ENCODE peak calls at places on chromosomes 5 and 9, in five cellular contexts. One of them, this sample, is unnamed.
A peak's percentile ranks its signal among the peaks of the same experiment; 100 is the strongest.

GRCh38 chr5:148682283-148683026 is 28.1 kb upstream of the HTR4 start:
- DNase-seq in IMR-90: no peak
- DNase-seq in heart right ventricle: no peak
- DNase-seq in WERI-Rb-1: no peak
- DNase-seq in stomach: no peak
- DNase-seq in this sample: no peak

GRCh38 chr5:127705120-127705892 is 2.1 kb downstream of the CCDC192 start:
- DNase-seq in IMR-90: peak; percentile 86
- DNase-seq in heart right ventricle: peak; percentile 23
- DNase-seq in WERI-Rb-1: no peak
- DNase-seq in stomach: no peak
- DNase-seq in this sample: no peak

GRCh38 chr5:24783596-24783995 is 138.8 kb upstream of the CDH10 start:
- DNase-seq in IMR-90: no peak
- DNase-seq in heart right ventricle: no peak
- DNase-seq in WERI-Rb-1: no peak
- DNase-seq in stomach: no peak
- DNase-seq in this sample: no peak

GRCh38 chr9:93028448-93029006 is 30.0 kb upstream of the SUSD3 start:
- DNase-seq in IMR-90: no peak
- DNase-seq in heart right ventricle: no peak
- DNase-seq in WERI-Rb-1: no peak
- DNase-seq in stomach: no peak
- DNase-seq in this sample: no peak

GRCh38 chr5:119453045-119453383 is 717 bp downstream of the HSD17B4 start:
- DNase-seq in IMR-90: peak; percentile 38
- DNase-seq in heart right ventricle: no peak
- DNase-seq in WERI-Rb-1: peak; percentile 13
- DNase-seq in stomach: peak; percentile 56
- DNase-seq in this sample: no peak

GRCh38 chr5:126182901-126183695 is 240.1 kb upstream of the GRAMD2B start:
- DNase-seq in IMR-90: no peak
- DNase-seq in heart right ventricle: no peak
- DNase-seq in WERI-Rb-1: no peak
- DNase-seq in stomach: no peak
- DNase-seq in this sample: no peak

GRCh38 chr5:1789838-1790462 is 9.7 kb downstream of the MRPL36 start:
- DNase-seq in IMR-90: peak; percentile 96
- DNase-seq in heart right ventricle: peak; percentile 32
- DNase-seq in WERI-Rb-1: no peak
- DNase-seq in stomach: no peak
- DNase-seq in this sample: no peak

GRCh38 chr5:134600600-134600999 is 32.0 kb downstream of the SAR1B start:
- DNase-seq in IMR-90: peak; percentile 86
- DNase-seq in heart right ventricle: no peak
- DNase-seq in WERI-Rb-1: no peak
- DNase-seq in stomach: no peak
- DNase-seq in this sample: no peak

GRCh38 chr5:97231025-97231636 is 48.1 kb upstream of the RIOK2 start:
- DNase-seq in IMR-90: peak; percentile 86
- DNase-seq in heart right ventricle: peak; percentile 56
- DNase-seq in WERI-Rb-1: peak; percentile 37
- DNase-seq in stomach: no peak
- DNase-seq in this sample: peak; percentile 50

GRCh38 chr9:123609844-123610243 is 253.8 kb downstream of the CRB2 start:
- DNase-seq in IMR-90: no peak
- DNase-seq in heart right ventricle: no peak
- DNase-seq in WERI-Rb-1: no peak
- DNase-seq in stomach: no peak
- DNase-seq in this sample: no peak

GRCh38 chr5:43926923-43927322 is 323.9 kb downstream of the NNT start:
- DNase-seq in IMR-90: no peak
- DNase-seq in heart right ventricle: no peak
- DNase-seq in WERI-Rb-1: no peak
- DNase-seq in stomach: no peak
- DNase-seq in this sample: no peak

GRCh38 chr5:80867233-80867632 is 92.9 kb upstream of the RASGRF2 start:
- DNase-seq in IMR-90: peak; percentile 13
- DNase-seq in heart right ventricle: no peak
- DNase-seq in WERI-Rb-1: no peak
- DNase-seq in stomach: no peak
- DNase-seq in this sample: no peak

GRCh38 chr5:52867809-52868208 is 80.1 kb downstream of the ITGA1 start:
- DNase-seq in IMR-90: peak; percentile 65
- DNase-seq in heart right ventricle: no peak
- DNase-seq in WERI-Rb-1: no peak
- DNase-seq in stomach: no peak
- DNase-seq in this sample: no peak

GRCh38 chr9:26801772-26802171 is 90.8 kb downstream of the CAAP1 start:
- DNase-seq in IMR-90: no peak
- DNase-seq in heart right ventricle: no peak
- DNase-seq in WERI-Rb-1: no peak
- DNase-seq in stomach: no peak
- DNase-seq in this sample: no peak

GRCh38 chr5:178740926-178741325 is 10.5 kb upstream of the ZNF354A start:
- DNase-seq in IMR-90: no peak
- DNase-seq in heart right ventricle: no peak
- DNase-seq in WERI-Rb-1: no peak
- DNase-seq in stomach: no peak
- DNase-seq in this sample: no peak
- H3K27ac ChIP-seq in IMR-90: no peak overlapping the region
- H3K27ac ChIP-seq in heart right ventricle: no peak overlapping the region
- H3K27ac ChIP-seq in WERI-Rb-1: no peak overlapping the region
- H3K27ac ChIP-seq in stomach: no peak overlapping the region
- H3K27ac ChIP-seq in this sample: no peak overlapping the region

DNA sequence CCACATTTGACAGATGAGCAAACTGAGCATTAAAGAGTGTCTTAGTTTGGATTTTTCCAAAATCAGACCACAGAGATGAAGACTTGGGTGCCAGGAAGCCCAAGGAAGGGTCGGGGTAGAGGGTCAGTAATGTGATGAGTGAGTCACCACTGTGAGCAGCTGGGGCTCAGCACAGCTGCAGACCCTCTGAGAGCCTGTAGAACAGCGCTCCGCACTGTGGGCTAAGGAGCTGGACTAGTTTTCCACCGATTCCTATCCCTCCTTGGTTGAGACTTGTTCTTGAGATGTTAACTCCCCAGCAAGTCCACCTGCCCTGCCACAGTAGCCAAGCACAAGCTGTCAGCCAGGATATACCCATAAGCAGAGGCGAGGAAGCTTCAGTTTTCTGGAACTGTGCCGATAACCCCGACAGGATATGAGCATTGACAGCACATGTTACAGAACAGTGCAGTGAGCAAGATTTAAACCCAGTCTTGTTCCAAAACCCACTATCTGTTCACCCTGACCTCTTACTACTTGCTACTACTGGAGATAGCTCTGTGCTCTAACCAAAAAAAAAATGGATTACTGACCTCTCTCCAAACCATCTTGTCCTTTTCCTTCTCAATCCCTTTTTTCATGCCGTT is 31.8 kb downstream of the EGFLAM start:
- DNase-seq in IMR-90: no peak
- DNase-seq in heart right ventricle: no peak
- DNase-seq in WERI-Rb-1: no peak
- DNase-seq in stomach: no peak
- DNase-seq in this sample: no peak
- H3K4me3 ChIP-seq in IMR-90: no peak overlapping the region
- H3K4me3 ChIP-seq in heart right ventricle: no peak overlapping the region
- H3K4me3 ChIP-seq in WERI-Rb-1: no peak overlapping the region
- H3K4me3 ChIP-seq in stomach: no peak overlapping the region
- H3K4me3 ChIP-seq in this sample: no peak overlapping the region

GRCh38 chr9:784202-784601 is 57.3 kb upstream of the DMRT1 start:
- DNase-seq in IMR-90: peak; percentile 52
- DNase-seq in heart right ventricle: no peak
- DNase-seq in WERI-Rb-1: no peak
- DNase-seq in stomach: no peak
- DNase-seq in this sample: no peak
- TF ChIP-seq CTCF in IMR-90: no peak
- TF ChIP-seq CTCF in heart right ventricle: no peak
- TF ChIP-seq CTCF in WERI-Rb-1: no peak
- TF ChIP-seq CTCF in stomach: no peak
- TF ChIP-seq CTCF in this sample: no peak

GRCh38 chr9:19379283-19379682 is 753 bp downstream of the RPS6 start:
- DNase-seq in IMR-90: no peak
- DNase-seq in heart right ventricle: no peak
- DNase-seq in WERI-Rb-1: no peak
- DNase-seq in stomach: no peak
- DNase-seq in this sample: no peak

GRCh38 chr9:19379697-19380046 is 364 bp downstream of the RPS6 start:
- DNase-seq in IMR-90: peak; percentile 16
- DNase-seq in heart right ventricle: peak; percentile 37
- DNase-seq in WERI-Rb-1: no peak
- DNase-seq in stomach: no peak
- DNase-seq in this sample: no peak

GRCh38 chr9:19378154-19378553 is 1.9 kb downstream of the RPS6 start:
- DNase-seq in IMR-90: no peak
- DNase-seq in heart right ventricle: no peak
- DNase-seq in WERI-Rb-1: no peak
- DNase-seq in stomach: no peak
- DNase-seq in this sample: no peak

GRCh38 chr9:19376931-19377330 is 3.1 kb downstream of the RPS6 start:
- DNase-seq in IMR-90: no peak
- DNase-seq in heart right ventricle: no peak
- DNase-seq in WERI-Rb-1: no peak
- DNase-seq in stomach: no peak
- DNase-seq in this sample: no peak

DNA sequence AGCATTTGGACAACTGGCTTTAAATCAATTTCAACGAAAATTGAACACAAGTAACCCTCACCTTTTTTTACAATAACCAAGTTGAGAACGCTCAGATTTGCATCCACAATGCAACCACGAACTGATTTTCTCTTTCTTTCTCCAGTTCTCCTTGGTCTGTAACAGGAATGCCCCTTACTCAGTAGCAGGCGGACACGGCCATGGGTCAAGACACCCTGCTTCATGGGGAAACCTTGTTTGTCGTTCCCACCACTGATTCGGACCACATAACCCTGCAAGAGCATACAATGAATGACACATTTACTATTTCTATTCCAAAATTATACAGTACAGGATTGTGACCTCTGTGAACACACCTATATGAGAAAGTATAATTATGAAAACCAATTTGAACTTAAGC is 1.4 kb downstream of the RPS6 start:
- DNase-seq in IMR-90: no peak
- DNase-seq in heart right ventricle: no peak
- DNase-seq in WERI-Rb-1: no peak
- DNase-seq in stomach: no peak
- DNase-seq in this sample: no peak
- H3K27ac ChIP-seq in IMR-90: peak overlapping the region; percentile 45
- H3K27ac ChIP-seq in heart right ventricle: no peak overlapping the region
- H3K27ac ChIP-seq in WERI-Rb-1: peak overlapping the region; percentile 90
- H3K27ac ChIP-seq in stomach: peak overlapping the region; percentile 90
- H3K27ac ChIP-seq in this sample: no peak overlapping the region

DNA sequence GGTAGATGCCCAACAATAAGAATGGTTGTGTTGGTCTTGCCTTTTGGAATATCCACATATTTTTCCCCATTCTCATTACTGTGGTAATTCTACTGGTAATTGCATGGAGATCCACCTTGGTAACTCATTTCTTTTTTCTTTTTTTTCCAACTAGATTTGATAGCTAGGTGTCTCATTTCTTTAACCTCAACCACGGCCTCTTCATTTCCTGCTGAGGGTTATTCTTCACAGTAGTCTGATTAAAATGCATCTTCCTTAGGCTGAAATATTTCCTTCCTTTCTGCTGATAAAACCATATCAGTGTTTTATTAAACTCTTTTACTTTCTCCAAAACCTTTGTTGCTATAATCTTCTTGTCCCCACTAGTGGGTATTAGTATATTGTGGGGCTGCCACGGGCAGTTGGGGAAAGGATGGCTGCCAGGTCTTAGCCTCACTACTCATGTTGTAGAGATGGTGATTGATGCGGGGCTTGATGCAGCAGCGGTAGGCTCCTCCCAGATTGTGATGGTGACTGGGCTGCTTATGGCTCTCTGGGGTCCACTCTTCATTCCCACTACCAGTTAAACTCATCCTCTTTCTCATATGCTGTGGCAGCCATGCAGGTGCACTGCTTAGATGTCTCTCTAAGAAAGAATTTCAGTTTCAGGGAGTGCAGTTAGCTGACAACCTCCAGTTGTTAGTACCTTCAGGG is 35.9 kb downstream of the KIF2A start:
- DNase-seq in IMR-90: no peak
- DNase-seq in heart right ventricle: no peak
- DNase-seq in WERI-Rb-1: no peak
- DNase-seq in stomach: no peak
- DNase-seq in this sample: no peak
- H3K4me3 ChIP-seq in IMR-90: no peak overlapping the region
- H3K4me3 ChIP-seq in heart right ventricle: no peak overlapping the region
- H3K4me3 ChIP-seq in WERI-Rb-1: no peak overlapping the region
- H3K4me3 ChIP-seq in stomach: no peak overlapping the region
- H3K4me3 ChIP-seq in this sample: no peak overlapping the region

GRCh38 chr5:136781464-136781863 is 416.1 kb upstream of the TRPC7 start:
- DNase-seq in IMR-90: peak; percentile 55
- DNase-seq in heart right ventricle: no peak
- DNase-seq in WERI-Rb-1: no peak
- DNase-seq in stomach: no peak
- DNase-seq in this sample: no peak

GRCh38 chr5:136776022-136776927 is 410.9 kb upstream of the TRPC7 start:
- DNase-seq in IMR-90: peak; percentile 44
- DNase-seq in heart right ventricle: no peak
- DNase-seq in WERI-Rb-1: no peak
- DNase-seq in stomach: no peak
- DNase-seq in this sample: no peak

GRCh38 chr5:136780518-136780917 is 415.2 kb upstream of the TRPC7 start:
- DNase-seq in IMR-90: no peak
- DNase-seq in heart right ventricle: no peak
- DNase-seq in WERI-Rb-1: no peak
- DNase-seq in stomach: no peak
- DNase-seq in this sample: no peak
- TF ChIP-seq CTCF in IMR-90: no peak
- TF ChIP-seq CTCF in heart right ventricle: no peak
- TF ChIP-seq CTCF in WERI-Rb-1: peak; percentile 33
- TF ChIP-seq CTCF in stomach: no peak
- TF ChIP-seq CTCF in this sample: no peak

DNA sequence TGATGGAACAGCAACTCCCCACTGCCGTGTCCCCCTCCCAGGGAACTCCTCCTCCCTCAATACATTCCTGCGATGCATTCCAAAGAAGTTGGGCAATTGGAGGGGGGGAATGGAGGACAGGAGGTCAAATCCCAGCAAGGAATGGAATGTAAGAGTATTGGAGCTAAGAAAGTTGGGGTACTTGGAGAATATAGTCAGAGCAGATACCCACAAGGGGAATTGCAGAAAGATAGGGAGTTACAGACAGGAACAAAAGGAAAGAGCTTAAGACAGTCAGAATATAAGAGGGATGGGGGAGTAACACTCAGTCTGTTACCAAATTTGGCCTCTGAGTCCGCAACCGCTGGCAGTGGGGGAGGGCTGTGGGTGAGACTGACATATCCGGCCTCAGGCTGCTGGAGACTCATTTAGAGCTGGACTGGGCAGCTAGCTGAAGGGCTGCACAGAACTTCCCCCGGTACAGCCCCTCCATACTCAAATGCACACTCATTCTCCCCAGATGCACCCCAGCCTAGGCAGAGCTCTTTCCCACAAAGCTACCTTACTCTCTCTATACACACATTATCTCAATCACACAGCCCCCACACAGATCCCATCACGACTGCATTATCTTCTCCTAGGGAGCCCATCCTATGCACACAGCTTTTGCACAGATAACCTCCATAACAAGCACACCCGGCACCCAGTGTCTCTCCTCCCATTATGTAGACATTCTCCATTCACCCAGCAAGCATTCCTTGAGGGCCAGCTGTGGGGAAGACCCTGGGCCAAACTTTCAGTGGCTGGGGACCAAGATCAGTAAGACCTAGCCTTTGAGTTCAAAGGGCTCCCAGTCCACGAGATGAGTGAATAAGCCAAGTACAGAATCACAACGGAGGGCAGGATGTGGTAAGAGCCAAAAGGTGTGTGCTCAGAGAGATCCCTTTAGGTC is 3.7 kb downstream of the TLN1 start:
- DNase-seq in IMR-90: peak; percentile 90
- DNase-seq in heart right ventricle: peak; percentile 85
- DNase-seq in WERI-Rb-1: no peak
- DNase-seq in stomach: peak; percentile 49
- DNase-seq in this sample: no peak
- H3K27ac ChIP-seq in IMR-90: peak overlapping the region; percentile 90
- H3K27ac ChIP-seq in heart right ventricle: peak overlapping the region; percentile 60
- H3K27ac ChIP-seq in WERI-Rb-1: no peak overlapping the region
- H3K27ac ChIP-seq in stomach: peak overlapping the region; percentile 98
- H3K27ac ChIP-seq in this sample: no peak overlapping the region

This sample was measured in pancreas.